ENCODE peak calls at places on chromosomes 2 and 18, in seven cellular contexts. M, H, S, O, B, R and G are unnamed samples.

GRCh38 chr2:152585830-152586484 is 131.3 kb downstream of the PRPF40A start:
- DNase-seq in S (peak), M (peak), B (no peak), H (no peak), R (peak), O (no peak), G (peak)

GRCh38 chr2:69143726-69144360 is 130.9 kb downstream of the ANTXR1 start:
- DNase-seq in O (no peak), R (no peak), S (peak), B (no peak), M (no peak), H (no peak), G (no peak)

GRCh38 chr2:150403457-150403856 is 84.0 kb downstream of the RND3 start:
- DNase-seq in S (no peak), H (no peak), B (peak), R (no peak), O (no peak), M (no peak), G (no peak)

GRCh38 chr2:75516378-75517122 is 44.2 kb downstream of the EVA1A start:
- DNase-seq in M (no peak), S (no peak), O (no peak), R (no peak), B (no peak), H (no peak), G (no peak)

GRCh38 chr2:192645811-192646598 is 451.3 kb upstream of the TMEFF2 start:
- DNase-seq in O (no peak), S (no peak), H (no peak), B (no peak), R (no peak), M (no peak), G (no peak)

GRCh38 chr18:61954347-61954746 is 61.5 kb upstream of the RNF152 start:
- DNase-seq in R (no peak), O (no peak), M (no peak), B (no peak), S (no peak), H (no peak), G (no peak)

GRCh38 chr18:55763805-55764204 is 175.8 kb upstream of the TCF4 start:
- DNase-seq in H (no peak), M (no peak), O (no peak), R (no peak), S (no peak), B (no peak), G (no peak)

GRCh38 chr2:25955869-25956535 is 26.3 kb downstream of the KIF3C start:
- DNase-seq in O (no peak), M (no peak), H (no peak), R (peak), B (no peak), S (peak), G (no peak)

DNA sequence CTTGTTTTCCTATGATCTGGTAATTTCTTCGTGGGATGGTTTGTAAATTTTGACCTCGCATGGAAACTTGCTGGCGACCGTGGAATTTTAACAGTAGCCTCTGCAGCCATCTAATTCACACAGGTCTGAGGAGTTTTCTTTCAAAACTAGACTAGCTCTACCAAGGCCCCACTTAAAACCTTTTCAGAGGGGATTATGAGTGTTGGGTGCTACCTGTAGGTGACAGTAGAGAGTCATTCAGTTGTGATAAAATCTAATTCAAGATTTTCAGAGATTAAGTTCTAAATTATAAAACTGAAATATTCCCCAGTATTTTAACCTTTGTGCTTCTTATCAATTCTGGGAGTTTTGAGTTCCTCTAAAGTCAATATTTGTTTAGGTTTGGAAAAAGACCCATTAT is 31.0 kb downstream of the THSD7B start:
- DNase-seq in O (no peak), S (no peak), B (no peak), R (no peak), M (no peak), H (no peak), G (no peak)
- TF ChIP-seq CTCF in O (no peak), S (no peak), B (peak), R (no peak), M (no peak), H (peak), G (no peak)

DNA sequence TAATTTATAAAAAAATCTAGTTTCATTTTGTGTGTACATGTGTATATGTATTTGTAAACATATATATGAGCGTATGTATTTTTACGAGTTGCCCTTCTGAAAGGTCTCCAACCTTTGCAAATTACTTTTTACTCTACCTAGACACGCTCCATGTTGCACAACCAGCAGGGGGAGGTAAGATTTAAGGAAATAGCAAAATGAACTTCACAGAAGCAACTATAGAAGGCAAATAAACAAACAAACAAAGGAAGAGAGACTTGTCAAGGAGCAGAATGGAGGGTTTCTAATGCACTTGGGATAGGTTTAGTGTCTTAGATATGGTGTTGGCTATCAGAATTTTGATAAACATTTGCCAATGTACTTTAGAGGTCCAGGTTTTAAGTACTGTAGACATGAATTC is 820.5 kb upstream of the POU3F3 start:
- DNase-seq in B (no peak), O (no peak), R (peak), M (no peak), H (no peak), S (peak), G (no peak)
- TF ChIP-seq CTCF in B (peak), O (peak), R (peak), M (no peak), H (peak), S (peak), G (no peak)

DNA sequence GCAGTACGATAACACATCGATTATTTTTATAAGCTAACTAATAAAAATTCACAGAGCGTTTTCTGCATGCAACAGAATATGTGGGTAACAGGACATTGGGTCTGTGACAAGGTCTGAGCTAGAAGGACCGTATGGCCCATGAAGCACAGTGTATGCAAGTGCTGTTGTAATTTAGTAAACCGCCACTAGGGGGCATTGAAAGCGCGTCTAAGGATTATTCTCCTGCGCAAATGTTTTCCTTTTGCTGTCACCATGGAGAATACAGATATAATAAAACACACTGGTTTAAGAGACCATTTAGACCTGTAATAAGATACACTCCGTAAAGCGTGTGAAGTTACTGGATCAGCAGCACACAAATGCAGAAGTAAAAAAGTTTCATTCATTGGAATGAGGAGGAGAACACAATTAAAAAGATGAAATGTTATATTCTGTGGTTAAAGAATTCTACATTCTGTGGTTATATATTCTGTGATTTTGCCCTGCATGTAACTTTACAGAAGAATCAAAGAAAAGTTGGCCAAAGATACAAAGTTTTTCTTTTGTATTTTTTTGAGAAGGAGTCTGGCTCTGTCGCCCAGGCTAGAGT is 272.5 kb downstream of the AGAP1 start:
- DNase-seq in B (peak), H (no peak), R (peak), M (peak), O (peak), S (peak), G (no peak)
- TF ChIP-seq CTCF in B (peak), H (peak), R (peak), M (peak), O (peak), S (peak), G (peak)

DNA sequence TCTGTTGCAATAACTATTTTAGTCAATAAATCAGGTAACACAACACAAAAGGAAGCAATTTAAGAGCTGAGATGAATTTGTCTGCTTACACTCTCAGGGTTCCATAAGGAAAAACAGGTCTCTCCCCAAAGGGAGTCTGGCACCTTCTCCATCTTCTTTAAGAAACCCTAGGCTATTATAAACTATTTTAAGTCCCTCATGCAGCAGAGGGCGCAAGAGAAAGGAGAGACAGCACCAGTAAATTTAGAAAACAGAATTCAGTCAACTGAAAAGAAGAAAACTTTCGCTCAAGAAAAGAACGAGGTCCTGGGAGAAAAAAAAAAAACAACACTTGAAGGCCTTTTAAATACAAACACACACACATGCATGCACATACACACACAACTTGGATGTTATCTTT is 19.1 kb downstream of the SULT1C4 start:
- DNase-seq in O (no peak), S (peak), H (no peak), B (no peak), M (no peak), R (peak), G (no peak)
- TF ChIP-seq CTCF in O (no peak), S (peak), H (peak), B (peak), M (peak), R (no peak), G (no peak)

GRCh38 chr2:120852200-120852815 is 116.6 kb downstream of the GLI2 start:
- DNase-seq in H (no peak), O (no peak), R (no peak), B (no peak), S (no peak), M (no peak), G (no peak)
- TF ChIP-seq CTCF in H (no peak), O (no peak), R (no peak), B (no peak), S (no peak), M (no peak), G (no peak)

DNA sequence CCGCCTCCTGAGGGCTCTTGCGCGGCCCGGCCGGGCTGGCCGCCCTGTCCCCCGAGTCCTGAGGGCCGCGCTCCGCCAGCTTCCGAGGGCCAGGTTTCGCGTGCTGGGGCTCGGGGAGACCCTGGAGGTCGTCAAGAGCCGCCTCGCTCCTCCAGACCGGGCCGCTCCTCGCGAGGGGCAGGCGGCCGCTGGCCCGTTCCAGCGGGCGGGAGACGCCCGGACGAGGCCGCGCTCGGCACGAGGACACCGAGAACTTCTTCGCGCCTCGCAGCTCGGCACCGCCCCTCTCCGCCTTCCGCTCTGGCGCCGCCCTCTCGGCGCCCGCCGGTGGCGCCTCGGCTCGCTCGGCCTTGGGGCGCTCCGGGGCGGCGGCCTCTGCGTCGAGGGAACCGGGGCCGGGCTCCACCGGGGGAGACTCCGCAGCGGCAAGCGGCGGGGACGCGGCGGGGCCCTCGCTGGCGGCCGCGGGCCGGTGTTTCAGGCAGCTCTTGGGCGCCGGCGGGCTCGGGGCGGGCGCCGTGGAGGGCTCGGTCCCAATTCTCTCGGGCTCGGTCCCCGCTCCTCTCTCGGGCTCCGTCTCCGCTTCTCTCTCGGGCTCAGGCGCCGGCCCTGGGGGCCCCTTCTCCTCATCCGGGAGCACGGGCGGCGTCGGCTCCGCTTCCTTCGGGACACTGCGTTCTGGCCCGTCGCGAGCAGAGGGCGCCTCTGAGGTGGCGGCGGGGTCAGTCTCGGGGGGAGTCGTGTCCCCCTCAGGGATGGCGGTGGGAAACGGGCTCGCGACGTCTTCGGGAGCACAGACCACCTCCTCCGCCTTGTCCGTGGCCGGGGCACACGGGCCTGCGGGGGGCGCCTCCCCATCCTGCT is 91.6 kb upstream of the MGAT4A start:
- DNase-seq in S (no peak), B (no peak), M (no peak), H (peak), O (no peak), R (no peak), G (no peak)
- TF ChIP-seq CTCF in S (no peak), B (peak), M (peak), H (peak), O (peak), R (no peak), G (no peak)